ENCODE peak calls at places on chromosome 22, in six cellular contexts. B is cardiac muscle cell; H is CD8-positive, alpha-beta T cell; R is kidney; E is right lobe of liver; U is tibial artery. X is an unnamed sample.

GRCh38 chr22:27997538-27997937 is 78.5 kb upstream of the PITPNB start:
- DNase-seq in B (no peak), H (no peak), R (peak; percentile 30), E (peak; percentile 17), U (peak; percentile 41), X (no peak)

GRCh38 chr22:40922484-40923303 is 28.5 kb upstream of the RBX1 start:
- DNase-seq in B (peak; percentile 79), H (no peak), R (no peak), E (no peak), U (no peak), X (no peak)

GRCh38 chr22:25167834-25168601 is 31.6 kb upstream of the CRYBB3 start:
- DNase-seq in B (no peak), H (no peak), R (no peak), E (peak; percentile 76), U (no peak), X (no peak)

GRCh38 chr22:19705181-19705934 is 8.9 kb upstream of the SEPTIN5 start:
- DNase-seq in B (no peak), H (no peak), R (peak; percentile 41), E (no peak), U (peak; percentile 51), X (no peak)

GRCh38 chr22:49119551-49119952 is 708.1 kb downstream of the BRD1 start:
- DNase-seq in B (no peak), H (no peak), R (no peak), E (no peak), U (peak; percentile 77), X (no peak)

GRCh38 chr22:31639640-31640039 is 22.4 kb downstream of the PISD start:
- DNase-seq in B (no peak), H (no peak), R (no peak), E (no peak), U (no peak), X (no peak)

GRCh38 chr22:24230911-24231656 is 13.8 kb downstream of the GGT5 start:
- DNase-seq in B (no peak), H (peak; percentile 46), R (peak; percentile 80), E (peak; percentile 62), U (peak; percentile 69), X (no peak)

GRCh38 chr22:24060375-24060788 is 49.3 kb downstream of the CABIN1 start:
- DNase-seq in B (peak; percentile 93), H (no peak), R (no peak), E (no peak), U (no peak), X (no peak)

GRCh38 chr22:30324008-30324730 is 2.6 kb downstream of the TBC1D10A start:
- DNase-seq in B (peak; percentile 51), H (peak; percentile 50), R (no peak), E (no peak), U (no peak), X (no peak)

GRCh38 chr22:37999640-38000272 is 15.4 kb upstream of the SOX10 start:
- DNase-seq in B (peak; percentile 69), H (no peak), R (no peak), E (no peak), U (no peak), X (no peak)

GRCh38 chr22:17272511-17272991 is 53.3 kb upstream of the ADA2 start:
- DNase-seq in B (no peak), H (no peak), R (peak; percentile 46), E (no peak), U (no peak), X (no peak)

GRCh38 chr22:31350410-31350863 is 4.3 kb upstream of the PATZ1 start:
- DNase-seq in B (peak; percentile 45), H (no peak), R (peak; percentile 84), E (peak; percentile 82), U (no peak), X (no peak)

GRCh38 chr22:37117092-37117491 is 7.6 kb upstream of the TMPRSS6 start:
- DNase-seq in B (no peak), H (no peak), R (no peak), E (no peak), U (no peak), X (no peak)

GRCh38 chr22:29758068-29758622 is 8.7 kb downstream of the ZMAT5 start:
- DNase-seq in B (peak; percentile 11), H (no peak), R (no peak), E (no peak), U (no peak), X (no peak)

GRCh38 chr22:49164773-49165320 is 662.8 kb downstream of the BRD1 start:
- DNase-seq in B (no peak), H (no peak), R (no peak), E (no peak), U (no peak), X (no peak)

GRCh38 chr22:19876941-19877625 is 22.4 kb upstream of the GNB1L start:
- DNase-seq in B (no peak), H (no peak), R (peak; percentile 68), E (peak; percentile 11), U (peak; percentile 56), X (peak; percentile 13)

GRCh38 chr22:38346506-38346905 is 29.3 kb upstream of the CSNK1E start:
- DNase-seq in B (no peak), H (no peak), R (peak; percentile 45), E (no peak), U (peak; percentile 62), X (peak; percentile 10)

GRCh38 chr22:19597399-19597735 is 73.2 kb upstream of the CLDN5 start:
- DNase-seq in B (no peak), H (peak; percentile 35), R (no peak), E (no peak), U (no peak), X (no peak)

GRCh38 chr22:41177626-41178424 is 27.3 kb upstream of the L3MBTL2 start:
- DNase-seq in B (no peak), H (no peak), R (no peak), E (no peak), U (no peak), X (no peak)

GRCh38 chr22:17120281-17120680 is 879 bp downstream of the TMEM121B start:
- DNase-seq in B (peak; percentile 53), H (peak; percentile 50), R (peak; percentile 83), E (peak; percentile 73), U (no peak), X (no peak)

GRCh38 chr22:34129691-34130486 is 209.6 kb upstream of the LARGE1 start:
- DNase-seq in B (no peak), H (no peak), R (no peak), E (no peak), U (no peak), X (no peak)

GRCh38 chr22:22887621-22888503 is at the start of gene IGLL5:
- DNase-seq in B (no peak), H (no peak), R (no peak), E (no peak), U (peak; percentile 61), X (no peak)
- H3K4me1 ChIP-seq in B (no peaks in the 10 kb centered on the region), H (no peaks in the 10 kb centered on the region), R (no peaks in the 10 kb centered on the region), E (no peaks in the 10 kb centered on the region), U (no peaks in the 10 kb centered on the region), X (no peaks in the 10 kb centered on the region)

GRCh38 chr22:47290706-47291430 is 528.4 kb downstream of the TBC1D22A start:
- DNase-seq in B (no peak), H (no peak), R (no peak), E (no peak), U (peak; percentile 54), X (peak; percentile 5)
- H3K9me3 ChIP-seq in B (no peaks in the 10 kb centered on the region), H (no peaks in the 10 kb centered on the region), R (no peaks in the 10 kb centered on the region), E (no peaks in the 10 kb centered on the region), U (no peaks in the 10 kb centered on the region), X (no peaks in the 10 kb centered on the region)

GRCh38 chr22:42408276-42408675 is 23.9 kb downstream of the NFAM1 start:
- DNase-seq in B (no peak), H (no peak), R (no peak), E (no peak), U (no peak), X (no peak)
- TF ChIP-seq CTCF in B (no peak), H (no peak), R (no peak), E (no peak), U (no peak), X (no peak)

GRCh38 chr22:35839811-35840739 is 122.4 kb downstream of the APOL5 start:
- DNase-seq in B (peak; percentile 98), H (no peak), R (peak; percentile 95), E (peak; percentile 42), U (peak; percentile 90), X (peak; percentile 90)
- H3K4me1 ChIP-seq in B (peaks cover 35% of the 10 kb centered on the region), H (peaks cover 5% of the 10 kb centered on the region), R (peaks cover 19% of the 10 kb centered on the region), E (peaks cover 12% of the 10 kb centered on the region), U (peaks cover 20% of the 10 kb centered on the region), X (peaks cover 20% of the 10 kb centered on the region)

DNA sequence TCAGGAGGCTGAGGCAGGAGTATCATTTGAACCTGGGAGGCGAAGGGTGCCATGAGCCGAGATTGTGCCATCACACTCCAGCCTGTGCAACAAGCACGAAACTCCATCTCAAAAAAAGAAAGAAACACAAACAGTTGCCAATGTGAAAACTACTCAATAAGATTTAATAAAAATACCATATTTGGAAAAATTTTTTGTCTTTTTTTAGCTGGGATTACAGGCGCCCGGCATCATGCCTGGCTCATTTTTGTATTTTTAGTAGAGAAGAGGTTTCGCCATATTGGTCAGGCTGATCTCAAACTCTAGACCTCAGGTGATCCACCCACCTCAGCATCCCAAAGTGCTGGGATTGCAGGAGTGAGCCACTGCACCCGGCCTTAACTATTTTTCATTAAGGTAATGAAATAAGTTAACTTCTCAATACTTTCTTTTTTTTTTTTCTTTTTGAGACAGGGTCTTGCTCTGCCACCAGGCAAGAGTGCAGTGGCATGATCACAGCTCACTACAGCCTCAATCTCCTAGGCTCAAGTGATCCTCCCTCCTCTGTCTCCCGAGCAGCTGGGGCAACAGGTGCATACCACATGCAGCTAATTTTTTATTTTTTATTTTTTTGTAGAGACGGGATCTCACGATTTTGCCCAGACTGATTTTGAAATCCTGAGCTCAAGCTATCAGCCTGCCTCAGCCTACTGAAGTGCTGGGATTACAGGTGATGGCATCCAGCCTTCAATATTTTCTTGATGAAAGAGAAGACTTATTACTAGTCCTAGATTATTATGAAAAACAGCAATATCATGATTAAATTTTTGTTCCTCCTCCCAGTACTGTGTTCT is 4746.2 kb upstream of the OR11H1 start:
- DNase-seq in B (no peak), H (no peak), R (no peak), E (no peak), U (no peak), X (no peak)
- H3K9me3 ChIP-seq in B (peaks cover 12% of the 10 kb centered on the region), H (no peaks in the 10 kb centered on the region), R (peaks cover 21% of the 10 kb centered on the region), E (no peaks in the 10 kb centered on the region), U (peaks cover 21% of the 10 kb centered on the region), X (no peaks in the 10 kb centered on the region)

DNA sequence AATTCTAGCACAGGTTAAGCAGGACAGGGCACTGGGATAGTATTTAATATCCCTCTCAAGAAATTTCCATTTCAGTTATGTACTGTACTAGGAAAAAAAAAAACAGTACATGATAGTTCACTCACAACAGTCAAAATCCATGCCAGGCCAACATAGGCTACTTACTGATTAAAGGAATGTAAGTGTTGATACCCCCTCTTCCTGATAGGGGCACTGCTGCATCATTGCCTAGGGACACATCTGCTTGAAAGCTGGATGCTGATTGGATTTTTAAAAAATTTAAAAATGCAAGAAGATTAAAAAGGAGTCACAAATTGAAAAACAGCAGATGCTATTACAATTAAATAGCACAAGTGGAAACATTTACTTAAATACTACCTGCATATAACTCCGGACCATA is 43.4 kb downstream of the APOL5 start:
- DNase-seq in B (peak; percentile 41), H (no peak), R (no peak), E (no peak), U (no peak), X (no peak)
- TF ChIP-seq CTCF in B (peak; percentile 37), H (no peak), R (peak; percentile 29), E (peak; percentile 36), U (peak; percentile 34), X (no peak)

DNA sequence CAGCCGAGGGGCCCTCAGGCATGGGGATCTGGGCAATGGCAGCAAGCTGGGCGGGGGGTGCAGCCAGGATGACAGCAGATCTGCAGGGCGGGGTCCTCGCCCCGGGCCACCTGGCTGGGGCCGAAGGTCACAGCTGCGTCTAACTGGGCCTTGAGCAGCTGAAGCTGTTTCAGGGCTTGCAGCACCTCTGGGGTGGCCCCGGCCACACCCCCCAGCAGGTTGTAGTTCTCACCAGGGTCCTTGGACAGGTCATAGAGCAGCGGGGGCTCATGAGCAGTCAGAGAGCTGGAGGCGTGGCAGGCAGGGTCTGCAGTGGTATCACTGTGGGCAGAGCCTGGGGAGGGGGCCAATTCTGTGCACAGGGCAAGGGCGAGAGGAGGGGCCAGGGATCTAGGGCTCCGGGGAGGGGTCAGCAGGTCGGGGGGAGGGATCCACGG is 2.8 kb downstream of the ARSA start:
- DNase-seq in B (no peak), H (no peak), R (peak; percentile 83), E (no peak), U (no peak), X (no peak)
- H3K4me1 ChIP-seq in B (peaks cover 14% of the 10 kb centered on the region), H (peaks cover 44% of the 10 kb centered on the region), R (peaks cover 28% of the 10 kb centered on the region), E (peaks cover 11% of the 10 kb centered on the region), U (peaks cover 16% of the 10 kb centered on the region), X (peaks cover 3% of the 10 kb centered on the region)

X was measured in uterus.